ENCODE peak calls at places on chromosomes 7 and 10, in eight cellular contexts. B is GM12865; U is RWPE1; G is suprapubic skin; V is CD4-positive, alpha-beta T cell; N is natural killer cell; E is upper lobe of left lung; J is neural crest cell. W is an unnamed sample.

GRCh38 chr7:116802784-116803183 is 59.6 kb upstream of the CAPZA2 start:
- DNase-seq in B (peak), U (peak), G (no peak), V (no peak), N (no peak), E (no peak), J (peak), W (no peak)

GRCh38 chr10:30284860-30285594 is 64.1 kb downstream of the MTPAP start:
- DNase-seq in B (peak), U (peak), G (no peak), V (no peak), N (no peak), E (no peak), J (no peak), W (no peak)

GRCh38 chr10:132929953-132930640 is 12.3 kb downstream of the CFAP46 start:
- DNase-seq in B (peak), U (no peak), G (no peak), V (no peak), N (no peak), E (no peak), J (no peak), W (no peak)

GRCh38 chr7:68699090-68699711 is 899.1 kb upstream of the AUTS2 start:
- DNase-seq in B (no peak), U (no peak), G (no peak), V (no peak), N (no peak), E (no peak), J (no peak), W (no peak)

GRCh38 chr7:6658618-6659345 is 21.7 kb downstream of the ZNF316 start:
- DNase-seq in B (no peak), U (no peak), G (no peak), V (no peak), N (no peak), E (no peak), J (no peak), W (no peak)

GRCh38 chr7:156932006-156932405 is 17.5 kb upstream of the NOM1 start:
- DNase-seq in B (no peak), U (peak), G (no peak), V (no peak), N (no peak), E (no peak), J (no peak), W (no peak)

GRCh38 chr7:40697653-40698052 is 562.8 kb downstream of the SUGCT start:
- DNase-seq in B (no peak), U (no peak), G (no peak), V (no peak), N (no peak), E (no peak), J (no peak), W (no peak)

GRCh38 chr7:53531-53930 is 138.8 kb upstream of the FAM20C start:
- DNase-seq in B (no peak), U (no peak), G (no peak), V (no peak), N (no peak), E (peak), J (no peak), W (no peak)

GRCh38 chr10:123860209-123860608 is 31.4 kb downstream of the CPXM2 start:
- DNase-seq in B (no peak), U (no peak), G (no peak), V (no peak), N (no peak), E (no peak), J (no peak), W (no peak)

GRCh38 chr10:32210306-32211045 is 136.5 kb downstream of the EPC1 start:
- DNase-seq in B (peak), U (peak), G (no peak), V (no peak), N (no peak), E (no peak), J (no peak), W (no peak)

GRCh38 chr7:35630573-35630972 is 64.4 kb downstream of the HERPUD2 start:
- DNase-seq in B (no peak), U (no peak), G (no peak), V (no peak), N (no peak), E (no peak), J (no peak), W (no peak)

GRCh38 chr7:156194813-156195212 is 382.6 kb upstream of the SHH start:
- DNase-seq in B (no peak), U (no peak), G (no peak), V (no peak), N (no peak), E (no peak), J (no peak), W (no peak)

GRCh38 chr7:45689011-45689796 is 115.0 kb downstream of the ADCY1 start:
- DNase-seq in B (peak), U (peak), G (no peak), V (no peak), N (no peak), E (no peak), J (no peak), W (no peak)

GRCh38 chr10:2761311-2761710 is 306.0 kb upstream of the PFKP start:
- DNase-seq in B (no peak), U (no peak), G (no peak), V (no peak), N (no peak), E (no peak), J (no peak), W (no peak)

GRCh38 chr7:107609861-107610260 is 29.8 kb downstream of the BCAP29 start:
- DNase-seq in B (no peak), U (no peak), G (no peak), V (no peak), N (no peak), E (no peak), J (no peak), W (no peak)

GRCh38 chr7:123811056-123811455 is 33.9 kb upstream of the HYAL4 start:
- DNase-seq in B (no peak), U (peak), G (no peak), V (no peak), N (no peak), E (no peak), J (no peak), W (no peak)

GRCh38 chr10:125343118-125343752 is 182.9 kb upstream of the CTBP2 start:
- DNase-seq in B (peak), U (peak), G (no peak), V (no peak), N (no peak), E (no peak), J (peak), W (no peak)
- TF ChIP-seq CTCF in B (peak), U (peak), G (peak), V (no peak), N (peak), E (peak), J (peak), W (no peak)

DNA sequence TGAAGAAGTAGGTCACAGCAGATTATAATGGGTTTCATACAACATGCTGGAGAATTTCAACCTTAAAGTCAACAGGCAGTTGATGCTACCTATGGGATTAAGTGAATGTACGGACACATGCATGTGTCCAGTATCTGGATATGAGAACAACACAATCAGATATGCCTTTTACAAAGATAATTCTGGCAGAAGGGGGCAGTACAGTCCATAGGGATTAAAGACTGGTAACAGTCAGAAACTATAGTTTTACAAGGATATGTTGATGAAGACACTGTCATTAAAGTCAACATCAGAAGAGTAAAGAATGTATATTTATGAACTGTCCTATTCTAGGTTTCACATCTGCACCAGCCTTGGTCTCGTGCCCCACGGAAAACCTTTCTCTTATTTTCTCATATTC is 41.5 kb downstream of the ANKMY2 start:
- DNase-seq in B (no peak), U (no peak), G (no peak), V (no peak), N (no peak), E (no peak), J (no peak), W (no peak)
- TF ChIP-seq CTCF in B (peak), U (no peak), G (no peak), V (no peak), N (no peak), E (no peak), J (peak), W (no peak)

GRCh38 chr10:37711617-37712488 is 145.6 kb downstream of the ZNF248 start:
- DNase-seq in B (no peak), U (no peak), G (no peak), V (no peak), N (no peak), E (no peak), J (no peak), W (no peak)

GRCh38 chr10:37704566-37704965 is 152.8 kb downstream of the ZNF248 start:
- DNase-seq in B (no peak), U (no peak), G (no peak), V (no peak), N (no peak), E (no peak), J (no peak), W (no peak)

GRCh38 chr10:37710831-37711616 is 146.4 kb downstream of the ZNF248 start:
- DNase-seq in B (no peak), U (no peak), G (no peak), V (no peak), N (no peak), E (no peak), J (no peak), W (no peak)

GRCh38 chr10:37703833-37704382 is 153.5 kb downstream of the ZNF248 start:
- DNase-seq in B (no peak), U (no peak), G (no peak), V (no peak), N (no peak), E (no peak), J (no peak), W (no peak)

DNA sequence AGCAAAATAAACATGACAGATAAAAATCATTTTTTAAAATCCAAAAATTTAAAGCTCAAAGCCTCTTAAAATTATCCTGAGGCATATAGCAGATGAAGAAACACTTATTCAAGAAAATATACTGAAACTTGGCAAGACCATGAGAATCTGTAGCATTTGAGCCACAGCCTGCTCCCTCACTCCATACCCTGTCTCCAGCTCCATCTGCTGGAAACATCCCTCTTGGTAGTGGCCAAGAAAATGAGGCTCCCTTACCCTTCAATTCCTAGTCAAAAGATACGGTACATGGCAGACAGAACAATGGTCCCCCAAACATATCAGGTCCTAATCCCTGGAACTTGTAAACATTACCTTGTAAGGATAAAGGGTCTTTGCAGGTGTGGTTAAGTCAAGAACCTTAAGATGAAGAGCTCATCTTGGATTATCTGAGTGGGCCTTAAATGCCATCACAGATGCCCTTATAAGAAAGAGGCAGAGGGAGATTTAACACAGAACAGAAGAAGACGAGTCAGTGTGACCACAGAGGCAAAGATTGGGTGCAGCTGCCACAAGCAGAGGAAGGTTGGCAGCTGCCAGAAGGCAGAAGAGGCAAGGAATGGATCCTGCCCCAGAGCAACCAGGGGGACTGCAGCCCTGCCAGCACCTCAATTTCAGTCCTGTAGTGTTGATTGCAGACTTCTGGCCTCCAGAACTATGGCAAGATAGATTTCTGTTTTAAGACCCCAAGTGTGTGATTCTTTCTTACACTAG is 149.4 kb downstream of the ZNF248 start:
- DNase-seq in B (no peak), U (no peak), G (no peak), V (no peak), N (no peak), E (no peak), J (no peak), W (no peak)
- TF ChIP-seq CTCF in B (no peak), U (no peak), G (no peak), V (no peak), N (no peak), E (no peak), J (no peak), W (no peak)

GRCh38 chr7:149284343-149284742 is 22.3 kb downstream of the ZNF783 start:
- DNase-seq in B (peak), U (no peak), G (no peak), V (peak), N (no peak), E (no peak), J (no peak), W (no peak)

GRCh38 chr7:149286811-149287400 is 24.9 kb downstream of the ZNF783 start:
- DNase-seq in B (no peak), U (no peak), G (no peak), V (no peak), N (no peak), E (peak), J (no peak), W (no peak)

GRCh38 chr7:149285581-149285975 is 23.6 kb downstream of the ZNF783 start:
- DNase-seq in B (no peak), U (no peak), G (no peak), V (no peak), N (no peak), E (no peak), J (no peak), W (no peak)

GRCh38 chr7:149283321-149283720 is 21.3 kb downstream of the ZNF783 start:
- DNase-seq in B (no peak), U (no peak), G (no peak), V (no peak), N (no peak), E (no peak), J (no peak), W (no peak)

GRCh38 chr7:149284850-149285580 is 23.0 kb downstream of the ZNF783 start:
- DNase-seq in B (peak), U (peak), G (peak), V (peak), N (peak), E (peak), J (peak), W (peak)
- TF ChIP-seq CTCF in B (no peak), U (no peak), G (no peak), V (peak), N (no peak), E (no peak), J (no peak), W (no peak)

GRCh38 chr7:113404245-113404644 is 285.9 kb upstream of the SMIM30 start:
- DNase-seq in B (peak), U (no peak), G (no peak), V (no peak), N (no peak), E (no peak), J (no peak), W (no peak)
- TF ChIP-seq CTCF in B (peak), U (no peak), G (no peak), V (no peak), N (no peak), E (no peak), J (peak), W (no peak)

GRCh38 chr7:149664666-149665065 is 108.7 kb downstream of the ZNF467 start:
- DNase-seq in B (no peak), U (no peak), G (no peak), V (no peak), N (no peak), E (no peak), J (no peak), W (no peak)

GRCh38 chr7:149666360-149666905 is 107.0 kb downstream of the ZNF467 start:
- DNase-seq in B (no peak), U (no peak), G (no peak), V (no peak), N (no peak), E (no peak), J (no peak), W (no peak)

GRCh38 chr7:149664176-149664575 is 109.2 kb downstream of the ZNF467 start:
- DNase-seq in B (no peak), U (no peak), G (no peak), V (no peak), N (no peak), E (no peak), J (no peak), W (no peak)

GRCh38 chr7:149662591-149663095 is 110.7 kb downstream of the ZNF467 start:
- DNase-seq in B (peak), U (no peak), G (no peak), V (peak), N (peak), E (peak), J (peak), W (peak)
- TF ChIP-seq CTCF in B (peak), U (no peak), G (peak), V (peak), N (peak), E (no peak), J (peak), W (no peak)

GRCh38 chr7:121466455-121466854 is 70.3 kb upstream of the FAM3C start:
- DNase-seq in B (no peak), U (no peak), G (no peak), V (no peak), N (no peak), E (no peak), J (no peak), W (no peak)
- TF ChIP-seq CTCF in B (no peak), U (no peak), G (no peak), V (no peak), N (no peak), E (no peak), J (no peak), W (no peak)